ENCODE peak calls at places on chromosome 12, in six cellular contexts. H is T-cell; P is Kasumi-1; F is neuronal stem cell; X is lung; M is activated CD8-positive, alpha-beta memory T cell treated with anti-CD3 and anti-CD28 coated beads for 24 hours. L is an unnamed sample.

GRCh38 chr12:124032265-124032886 is 59.4 kb downstream of the ZNF664 start:
- DNase-seq in H (no peak), P (peak), F (peak), X (no peak), M (no peak), L (peak)

GRCh38 chr12:107822356-107822755 is 47.9 kb downstream of the ASCL4 start:
- DNase-seq in H (no peak), P (no peak), F (no peak), X (peak), M (peak), L (no peak)

GRCh38 chr12:13234045-13234641 is 37.6 kb downstream of the EMP1 start:
- DNase-seq in H (no peak), P (peak), F (peak), X (peak), M (no peak), L (peak)

GRCh38 chr12:56469007-56469930 is 891 bp downstream of the SPRYD4 start:
- DNase-seq in H (no peak), P (no peak), F (no peak), X (no peak), M (no peak), L (no peak)

GRCh38 chr12:5154091-5154490 is 110.4 kb downstream of the KCNA5 start:
- DNase-seq in H (no peak), P (no peak), F (no peak), X (no peak), M (no peak), L (no peak)

GRCh38 chr12:3365416-3366385 is 125.3 kb upstream of the PRMT8 start:
- DNase-seq in H (no peak), P (no peak), F (peak), X (no peak), M (no peak), L (peak)

GRCh38 chr12:66688836-66689439 is 10.1 kb upstream of the GRIP1 start:
- DNase-seq in H (peak), P (peak), F (peak), X (no peak), M (no peak), L (peak)

GRCh38 chr12:57500213-57500612 is 12.3 kb downstream of the MARS1 start:
- DNase-seq in H (no peak), P (no peak), F (no peak), X (no peak), M (no peak), L (no peak)

GRCh38 chr12:47033081-47033480 is 46.3 kb upstream of the PCED1B start:
- DNase-seq in H (no peak), P (no peak), F (no peak), X (peak), M (no peak), L (peak)

GRCh38 chr12:1590083-1590979 is 4.0 kb downstream of the FBXL14 start:
- DNase-seq in H (no peak), P (no peak), F (peak), X (no peak), M (no peak), L (no peak)

GRCh38 chr12:7645395-7646177 is 20.1 kb downstream of the APOBEC1 start:
- DNase-seq in H (no peak), P (peak), F (no peak), X (no peak), M (no peak), L (no peak)

GRCh38 chr12:25981597-25981996 is 23.1 kb downstream of the RASSF8 start:
- DNase-seq in H (no peak), P (no peak), F (no peak), X (no peak), M (no peak), L (no peak)

GRCh38 chr12:131258396-131258795 is 304.7 kb downstream of the ADGRD1 start:
- DNase-seq in H (no peak), P (no peak), F (no peak), X (no peak), M (no peak), L (no peak)

GRCh38 chr12:113075137-113075683 is 18.7 kb downstream of the DTX1 start:
- DNase-seq in H (no peak), P (no peak), F (no peak), X (no peak), M (no peak), L (no peak)

GRCh38 chr12:1502856-1503255 is 91.5 kb downstream of the FBXL14 start:
- DNase-seq in H (no peak), P (no peak), F (no peak), X (no peak), M (peak), L (no peak)

GRCh38 chr12:115920395-115921183 is 356.9 kb downstream of the MED13L start:
- DNase-seq in H (no peak), P (no peak), F (no peak), X (no peak), M (no peak), L (no peak)

GRCh38 chr12:20602671-20603402 is 92.3 kb upstream of the SLCO1C1 start:
- DNase-seq in H (no peak), P (no peak), F (no peak), X (no peak), M (no peak), L (no peak)

GRCh38 chr12:89073027-89073398 is 279.3 kb downstream of the DUSP6 start:
- DNase-seq in H (no peak), P (no peak), F (no peak), X (no peak), M (no peak), L (no peak)

GRCh38 chr12:27096420-27096819 is 14.0 kb upstream of the C12orf71 start:
- DNase-seq in H (no peak), P (no peak), F (no peak), X (no peak), M (no peak), L (no peak)

GRCh38 chr12:107322063-107322462 is 228.7 kb upstream of the CRY1 start:
- DNase-seq in H (peak), P (no peak), F (no peak), X (no peak), M (no peak), L (no peak)

GRCh38 chr12:10941916-10942607 is 3.0 kb upstream of the TAS2R14 start:
- DNase-seq in H (no peak), P (no peak), F (no peak), X (no peak), M (no peak), L (no peak)

GRCh38 chr12:105018761-105019160 is 32.6 kb downstream of the NOPCHAP1 start:
- DNase-seq in H (no peak), P (no peak), F (no peak), X (no peak), M (no peak), L (no peak)

GRCh38 chr12:122937622-122938091 is 28.6 kb downstream of the ABCB9 start:
- DNase-seq in H (no peak), P (no peak), F (no peak), X (no peak), M (no peak), L (no peak)

GRCh38 chr12:89883630-89884364 is 175.2 kb upstream of the ATP2B1 start:
- DNase-seq in H (no peak), P (no peak), F (peak), X (no peak), M (no peak), L (no peak)

GRCh38 chr12:129305851-129306250 is 452.6 kb downstream of the GLT1D1 start:
- DNase-seq in H (no peak), P (no peak), F (no peak), X (no peak), M (no peak), L (no peak)

GRCh38 chr12:104220931-104221330 is 5.4 kb downstream of the TXNRD1 start:
- DNase-seq in H (no peak), P (no peak), F (no peak), X (no peak), M (no peak), L (no peak)

GRCh38 chr12:87924149-87924548 is 105.1 kb downstream of the C12orf50 start:
- DNase-seq in H (no peak), P (no peak), F (no peak), X (no peak), M (no peak), L (no peak)

GRCh38 chr12:110107369-110108281 is 16.5 kb upstream of the IFT81 start:
- DNase-seq in H (no peak), P (no peak), F (no peak), X (peak), M (no peak), L (no peak)

GRCh38 chr12:96143392-96143791 is 50.8 kb upstream of the ELK3 start:
- DNase-seq in H (no peak), P (peak), F (no peak), X (no peak), M (no peak), L (no peak)

GRCh38 chr12:51122844-51123243 is 39.4 kb upstream of the CSRNP2 start:
- DNase-seq in H (no peak), P (no peak), F (no peak), X (no peak), M (no peak), L (no peak)

GRCh38 chr12:47889040-47889439 is 15.8 kb downstream of the VDR start:
- DNase-seq in H (no peak), P (peak), F (no peak), X (no peak), M (no peak), L (no peak)

GRCh38 chr12:12072064-12072760 is 1.5 kb downstream of the BCL2L14 start:
- DNase-seq in H (peak), P (no peak), F (no peak), X (peak), M (peak), L (peak)

GRCh38 chr12:73486256-73486655 is 1051.4 kb upstream of the ATXN7L3B start:
- DNase-seq in H (no peak), P (no peak), F (no peak), X (no peak), M (no peak), L (no peak)

GRCh38 chr12:57519758-57520007 is 631 bp downstream of the DDIT3 start:
- DNase-seq in H (no peak), P (peak), F (no peak), X (no peak), M (no peak), L (no peak)

L was measured in prostate gland.